ENCODE peak calls at places on chromosome 19, in four cellular contexts. G, U, Q and W are unnamed samples.

GRCh38 chr19:56253737-56254136 is 18.8 kb upstream of the EDDM13 start:
- DNase-seq in G (peak), U (peak), Q (no peak), W (peak)

GRCh38 chr19:51089786-51090185 is 7.1 kb upstream of the KLK14 start:
- DNase-seq in G (no peak), U (no peak), Q (no peak), W (no peak)

GRCh38 chr19:17306285-17306714 is 628 bp downstream of the MRPL34 start:
- DNase-seq in G (no peak), U (no peak), Q (no peak), W (no peak)

GRCh38 chr19:29945433-29945832 is 3.4 kb downstream of the URI1 start:
- DNase-seq in G (no peak), U (no peak), Q (no peak), W (no peak)

GRCh38 chr19:48480151-48480475 is 10.9 kb downstream of the CYTH2 start:
- DNase-seq in G (no peak), U (no peak), Q (no peak), W (no peak)

GRCh38 chr19:13329766-13330165 is 176.5 kb downstream of the CACNA1A start:
- DNase-seq in G (no peak), U (no peak), Q (no peak), W (no peak)

GRCh38 chr19:35153701-35154534 is 617 bp upstream of the FXYD5 start:
- DNase-seq in G (peak), U (peak), Q (no peak), W (peak)

GRCh38 chr19:40862785-40863184 is 12.5 kb upstream of the CYP2A6 start:
- DNase-seq in G (no peak), U (peak), Q (no peak), W (no peak)

GRCh38 chr19:9044449-9044848 is 34.2 kb upstream of the MUC16 start:
- DNase-seq in G (no peak), U (no peak), Q (no peak), W (no peak)

GRCh38 chr19:5949792-5950305 is 28.1 kb downstream of the RANBP3 start:
- DNase-seq in G (no peak), U (no peak), Q (no peak), W (no peak)

GRCh38 chr19:51615991-51616390 is 14.2 kb downstream of the SIGLEC5 start:
- DNase-seq in G (no peak), U (no peak), Q (no peak), W (no peak)

GRCh38 chr19:49881672-49882394 is 4.3 kb downstream of the TBC1D17 start:
- DNase-seq in G (no peak), U (no peak), Q (no peak), W (peak)

GRCh38 chr19:48844472-48844871 is 8.2 kb upstream of the HSD17B14 start:
- DNase-seq in G (no peak), U (no peak), Q (no peak), W (peak)

GRCh38 chr19:50171752-50172151 is 8.7 kb upstream of the IZUMO2 start:
- DNase-seq in G (no peak), U (no peak), Q (no peak), W (no peak)

GRCh38 chr19:50509366-50509765 is 1.6 kb downstream of the JOSD2 start:
- DNase-seq in G (no peak), U (no peak), Q (no peak), W (peak)

GRCh38 chr19:55248704-55249103 is 10.1 kb downstream of the PPP6R1 start:
- DNase-seq in G (no peak), U (no peak), Q (no peak), W (no peak)

GRCh38 chr19:45822716-45823115 is 7.6 kb upstream of the RSPH6A start:
- DNase-seq in G (no peak), U (no peak), Q (no peak), W (no peak)

GRCh38 chr19:36060430-36060829 is 5.7 kb downstream of the WDR62 start:
- DNase-seq in G (peak), U (peak), Q (no peak), W (peak)

GRCh38 chr19:5587661-5588060 is 19.9 kb upstream of the TINCR start:
- DNase-seq in G (no peak), U (no peak), Q (no peak), W (no peak)

GRCh38 chr19:49887653-49888477 is 8.8 kb downstream of the IL4I1 start:
- DNase-seq in G (no peak), U (no peak), Q (no peak), W (no peak)

GRCh38 chr19:51830263-51830662 is 35.3 kb downstream of the FPR3 start:
- DNase-seq in G (no peak), U (peak), Q (no peak), W (no peak)

GRCh38 chr19:54141356-54141755 is 3.8 kb downstream of the CNOT3 start:
- DNase-seq in G (no peak), U (no peak), Q (no peak), W (no peak)

GRCh38 chr19:54136864-54137113 is 773 bp upstream of the CNOT3 start:
- DNase-seq in G (peak), U (no peak), Q (no peak), W (no peak)

GRCh38 chr19:54137114-54137912 is at the start of gene CNOT3:
- DNase-seq in G (peak), U (peak), Q (peak), W (peak)

GRCh38 chr19:54137913-54138776 is 583 bp downstream of the CNOT3 start:
- DNase-seq in G (peak), U (no peak), Q (no peak), W (peak)

DNA sequence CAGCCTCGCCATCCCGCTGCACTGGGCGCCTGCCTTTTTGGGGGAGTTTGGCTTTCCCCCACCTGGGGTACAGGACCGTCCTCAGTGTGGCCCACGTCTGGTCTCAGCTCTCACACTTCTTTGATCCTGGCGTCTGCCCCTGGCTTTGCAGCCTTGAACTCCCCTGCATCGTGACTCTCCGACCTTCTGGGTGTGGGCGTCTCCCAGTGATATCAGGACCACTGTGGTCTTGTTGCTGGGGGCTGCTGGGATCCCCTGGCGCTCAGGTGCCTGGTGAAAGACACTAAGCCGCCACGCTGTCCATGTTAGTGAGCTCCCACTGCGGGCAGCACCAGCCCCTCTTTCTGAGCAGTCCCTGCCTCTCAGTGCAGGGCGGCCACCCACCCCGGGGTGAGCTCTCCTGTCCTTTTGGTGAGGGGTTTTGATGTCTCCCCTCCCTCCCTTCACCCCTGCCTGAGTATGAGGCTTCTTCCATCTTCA is 1.3 kb downstream of the CNOT3 start:
- DNase-seq in G (no peak), U (no peak), Q (no peak), W (no peak)
- TF ChIP-seq SPI1 in G (no peak), U (no peak), Q (no peak), W (no peak)

DNA sequence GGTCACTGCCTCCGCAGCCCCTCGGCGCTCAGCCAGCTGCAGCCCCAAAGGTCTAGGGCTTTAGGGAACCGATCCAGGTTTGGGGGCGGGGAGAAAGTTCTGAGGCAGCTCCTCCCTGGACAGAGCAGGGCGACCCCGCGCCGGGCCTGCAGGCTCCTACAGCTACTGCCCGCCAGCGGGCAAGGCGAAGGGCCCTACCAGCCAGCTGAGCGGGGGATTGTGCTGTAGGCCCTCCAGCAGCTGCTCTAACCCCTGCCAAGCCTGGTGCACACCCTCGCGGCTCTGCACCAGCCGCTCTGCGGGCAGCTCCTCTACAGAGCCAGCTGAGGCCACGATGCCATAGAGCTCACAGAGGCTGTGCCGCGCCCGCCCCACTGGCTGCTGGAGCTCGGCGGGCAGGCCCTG is 14.0 kb downstream of the PLIN4 start:
- DNase-seq in G (no peak), U (no peak), Q (no peak), W (no peak)
- TF ChIP-seq SPI1 in G (no peak), U (no peak), Q (no peak), W (no peak)

DNA sequence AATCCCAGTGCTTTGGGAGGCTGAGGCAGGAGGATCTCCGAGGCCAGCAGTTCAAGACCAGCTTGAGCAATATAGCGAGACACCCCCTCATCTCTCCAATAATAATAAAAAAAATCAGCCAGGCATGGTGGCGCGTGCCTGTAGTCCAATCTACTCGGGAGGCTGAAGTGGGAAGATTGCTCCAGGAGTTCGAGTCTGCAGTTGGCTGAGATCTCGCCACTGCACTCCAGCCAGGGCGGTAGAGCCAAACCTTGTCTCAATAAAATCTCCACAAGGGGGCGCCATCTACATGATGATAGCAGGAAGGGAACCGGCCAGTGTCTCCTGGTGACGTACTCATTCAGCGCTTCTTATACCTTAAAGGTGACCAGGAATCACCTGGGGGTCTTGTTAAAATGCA is 13.6 kb upstream of the C5AR1 start:
- DNase-seq in G (peak), U (peak), Q (no peak), W (peak)
- TF ChIP-seq SPI1 in G (no peak), U (no peak), Q (no peak), W (peak)

GRCh38 chr19:1758959-1759903 is 5.9 kb downstream of the ONECUT3 start:
- DNase-seq in G (no peak), U (no peak), Q (no peak), W (no peak)
- TF ChIP-seq SPI1 in G (no peak), U (no peak), Q (no peak), W (no peak)

DNA sequence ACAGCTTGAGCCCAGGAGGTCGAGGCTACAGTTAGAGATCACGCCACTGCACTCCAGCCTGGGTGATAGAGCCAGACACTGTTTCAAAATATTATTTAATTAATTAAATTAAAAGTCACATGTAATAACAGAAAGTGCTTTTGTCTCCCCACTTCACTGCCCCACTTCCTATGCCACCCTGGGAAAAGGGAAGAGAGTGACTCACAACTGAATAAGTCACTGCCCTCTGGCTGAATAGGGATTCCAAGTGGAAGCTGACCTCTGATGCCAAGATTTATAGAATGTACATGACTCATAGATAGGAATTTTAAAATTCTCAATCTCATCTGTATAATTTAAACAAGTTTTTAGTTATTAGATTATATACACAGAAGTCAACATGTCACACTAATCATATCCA is 22.2 kb upstream of the ERVV-1 start:
- DNase-seq in G (no peak), U (no peak), Q (no peak), W (no peak)
- TF ChIP-seq SPI1 in G (no peak), U (no peak), Q (no peak), W (no peak)

DNA sequence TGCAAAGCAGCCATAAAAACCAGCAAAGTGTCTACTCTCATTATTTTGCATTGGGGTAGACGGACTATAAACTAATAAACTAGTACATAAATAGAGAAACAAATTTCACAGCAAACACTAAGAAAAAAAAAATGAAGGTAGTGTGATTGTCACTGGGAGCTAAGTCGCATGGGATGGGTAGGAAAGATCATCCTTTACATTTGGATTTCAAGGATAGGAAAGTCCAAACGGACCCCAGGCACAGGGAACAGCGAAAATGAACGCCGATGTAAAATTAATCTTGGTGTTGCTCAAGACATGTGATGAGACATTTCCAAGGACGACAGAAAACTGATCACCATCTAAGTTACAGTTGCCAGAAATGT is 690 bp upstream of the SGTA start:
- DNase-seq in G (no peak), U (no peak), Q (no peak), W (no peak)
- TF ChIP-seq SPI1 in G (no peak), U (no peak), Q (no peak), W (no peak)

GRCh38 chr19:369876-370275 is 25.3 kb upstream of the MIER2 start:
- DNase-seq in G (no peak), U (no peak), Q (no peak), W (no peak)
- TF ChIP-seq SPI1 in G (no peak), U (no peak), Q (no peak), W (no peak)

DNA sequence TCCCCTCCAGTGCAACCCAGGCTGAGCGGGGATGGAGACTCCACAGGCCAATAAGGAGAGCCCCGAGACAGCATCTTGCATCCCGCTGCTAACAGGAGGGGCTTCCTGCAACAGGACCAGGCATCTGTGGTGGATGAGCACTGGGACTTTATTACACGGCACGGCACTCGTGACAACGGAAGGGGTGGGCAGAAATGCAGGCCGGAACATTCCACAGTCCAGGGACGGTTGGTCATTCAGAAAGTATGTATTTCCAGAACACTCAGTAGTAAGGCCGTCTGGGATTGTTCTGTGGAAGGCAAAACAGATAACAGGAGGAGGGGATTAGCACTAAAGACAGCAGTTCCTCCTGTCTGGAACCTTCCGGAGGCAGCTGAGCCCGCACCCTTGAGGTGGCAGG is 3.3 kb upstream of the TM6SF2 start:
- DNase-seq in G (no peak), U (no peak), Q (no peak), W (no peak)
- TF ChIP-seq SPI1 in G (no peak), U (no peak), Q (no peak), W (no peak)